ENCODE peak calls at places on chromosomes 7 and 10, in nine cellular contexts. M, N, J, A, V, E, R, G and X are unnamed samples.

GRCh38 chr7:120760050-120760449 is 97.9 kb downstream of the TSPAN12 start:
- DNase-seq in M (no peak), N (no peak), J (no peak), A (no peak), V (no peak), E (no peak), R (no peak), G (no peak), X (no peak)

GRCh38 chr10:132364594-132364970 is 32.4 kb upstream of the PWWP2B start:
- DNase-seq in M (no peak), N (no peak), J (no peak), A (no peak), V (peak; percentile 65), E (no peak), R (no peak), G (no peak), X (no peak)

GRCh38 chr7:2063562-2064360 is 169.0 kb downstream of the MAD1L1 start:
- DNase-seq in M (no peak), N (no peak), J (no peak), A (no peak), V (no peak), E (peak; percentile 83), R (no peak), G (peak; percentile 75), X (no peak)

GRCh38 chr10:132322621-132323048 is 9.4 kb upstream of the LRRC27 start:
- DNase-seq in M (no peak), N (no peak), J (no peak), A (no peak), V (no peak), E (peak; percentile 46), R (peak; percentile 41), G (no peak), X (no peak)

GRCh38 chr7:22444181-22444966 is 55.6 kb downstream of the STEAP1B start:
- DNase-seq in M (no peak), N (no peak), J (no peak), A (no peak), V (no peak), E (no peak), R (no peak), G (no peak), X (no peak)

GRCh38 chr7:95529701-95530100 is 44.0 kb downstream of the ASB4 start:
- DNase-seq in M (no peak), N (no peak), J (no peak), A (no peak), V (no peak), E (no peak), R (no peak), G (no peak), X (no peak)

GRCh38 chr10:122132331-122132755 is 138.8 kb upstream of the BTBD16 start:
- DNase-seq in M (no peak), N (no peak), J (no peak), A (no peak), V (no peak), E (peak; percentile 60), R (no peak), G (no peak), X (no peak)

GRCh38 chr7:132066776-132067175 is 509.5 kb downstream of the PLXNA4 start:
- DNase-seq in M (no peak), N (no peak), J (peak; percentile 79), A (no peak), V (no peak), E (no peak), R (no peak), G (no peak), X (no peak)

GRCh38 chr10:117983961-117984360 is 62.8 kb downstream of the RAB11FIP2 start:
- DNase-seq in M (no peak), N (no peak), J (no peak), A (no peak), V (no peak), E (no peak), R (no peak), G (no peak), X (no peak)

GRCh38 chr10:24912214-24912613 is 40.2 kb downstream of the PRTFDC1 start:
- DNase-seq in M (no peak), N (no peak), J (no peak), A (no peak), V (no peak), E (no peak), R (no peak), G (no peak), X (no peak)

GRCh38 chr10:121332829-121333765 is 265.1 kb downstream of the FGFR2 start:
- DNase-seq in M (no peak), N (no peak), J (no peak), A (no peak), V (no peak), E (no peak), R (no peak), G (no peak), X (no peak)

GRCh38 chr10:5283305-5284158 is 81.2 kb upstream of the UCN3 start:
- DNase-seq in M (peak; percentile 56), N (no peak), J (no peak), A (no peak), V (peak; percentile 70), E (peak; percentile 57), R (no peak), G (peak; percentile 51), X (no peak)

GRCh38 chr7:130421685-130422084 is 19.1 kb downstream of the CEP41 start:
- DNase-seq in M (peak; percentile 42), N (no peak), J (no peak), A (no peak), V (peak; percentile 45), E (no peak), R (peak; percentile 17), G (no peak), X (no peak)

GRCh38 chr10:26517141-26517890 is 79.2 kb downstream of the APBB1IP start:
- DNase-seq in M (no peak), N (no peak), J (no peak), A (no peak), V (no peak), E (no peak), R (no peak), G (no peak), X (no peak)

GRCh38 chr10:24451325-24451820 is 242.4 kb downstream of the KIAA1217 start:
- DNase-seq in M (no peak), N (no peak), J (no peak), A (no peak), V (no peak), E (peak; percentile 28), R (no peak), G (no peak), X (no peak)

GRCh38 chr7:17681965-17682364 is 258.3 kb downstream of the SNX13 start:
- DNase-seq in M (no peak), N (no peak), J (no peak), A (no peak), V (no peak), E (no peak), R (no peak), G (no peak), X (no peak)

GRCh38 chr7:151083071-151083823 is at the start of gene TMUB1:
- DNase-seq in M (peak; percentile 38), N (peak; percentile 77), J (no peak), A (no peak), V (peak; percentile 89), E (peak; percentile 93), R (no peak), G (peak; percentile 88), X (no peak)

GRCh38 chr7:114356133-114356532 is 58.5 kb upstream of the FOXP2 start:
- DNase-seq in M (no peak), N (no peak), J (no peak), A (no peak), V (no peak), E (no peak), R (no peak), G (no peak), X (peak; percentile 1)

GRCh38 chr10:31010062-31010461 is 21.6 kb downstream of the ZNF438 start:
- DNase-seq in M (no peak), N (no peak), J (no peak), A (no peak), V (no peak), E (no peak), R (no peak), G (no peak), X (no peak)

GRCh38 chr10:86953747-86954680 is 3.4 kb downstream of the MMRN2 start:
- DNase-seq in M (no peak), N (no peak), J (no peak), A (peak; percentile 78), V (no peak), E (peak; percentile 94), R (no peak), G (no peak), X (no peak)

GRCh38 chr10:12351447-12351846 is 2.1 kb downstream of the CAMK1D start:
- DNase-seq in M (no peak), N (no peak), J (no peak), A (no peak), V (peak; percentile 32), E (no peak), R (no peak), G (no peak), X (no peak)

GRCh38 chr10:126592901-126593300 is 77.6 kb downstream of the C10orf90 start:
- DNase-seq in M (no peak), N (no peak), J (no peak), A (no peak), V (no peak), E (no peak), R (no peak), G (no peak), X (no peak)

GRCh38 chr10:84076047-84076388 is 63.3 kb upstream of the GHITM start:
- DNase-seq in M (no peak), N (no peak), J (no peak), A (peak; percentile 18), V (no peak), E (no peak), R (peak; percentile 33), G (no peak), X (peak; percentile 18)

GRCh38 chr10:36608251-36608650 is 517.1 kb upstream of the ANKRD30A start:
- DNase-seq in M (no peak), N (no peak), J (no peak), A (no peak), V (no peak), E (no peak), R (no peak), G (no peak), X (peak; percentile 69)